ENCODE peak calls at places on chromosomes 3 and 15, in five cellular contexts. Q is AG04449; I is hepatocyte; M is CD8-positive, alpha-beta memory T cell; K is AG04450. R is an unnamed sample.

GRCh38 chr3:23094890-23095462 is 108.2 kb upstream of the UBE2E2 start:
- DNase-seq in Q (no peak), I (peak), M (no peak), K (no peak), R (peak)

GRCh38 chr15:45199136-45199810 is 11.5 kb upstream of the SHF start:
- DNase-seq in Q (no peak), I (no peak), M (peak), K (no peak), R (peak)

GRCh38 chr15:39493393-39494067 is 87.3 kb upstream of the THBS1 start:
- DNase-seq in Q (no peak), I (no peak), M (no peak), K (no peak), R (no peak)

GRCh38 chr3:171193693-171194092 is 167.2 kb upstream of the SLC2A2 start:
- DNase-seq in Q (no peak), I (no peak), M (no peak), K (no peak), R (no peak)

GRCh38 chr15:69787791-69788190 is 309.9 kb downstream of the TLE3 start:
- DNase-seq in Q (no peak), I (no peak), M (no peak), K (no peak), R (no peak)

GRCh38 chr3:27729748-27730611 is 7.9 kb upstream of the EOMES start:
- DNase-seq in Q (no peak), I (no peak), M (no peak), K (no peak), R (no peak)

GRCh38 chr3:32743934-32744333 is 58.9 kb downstream of the CNOT10 start:
- DNase-seq in Q (no peak), I (peak), M (no peak), K (peak), R (no peak)

GRCh38 chr15:100291106-100291505 is 50.7 kb downstream of the ADAMTS17 start:
- DNase-seq in Q (no peak), I (no peak), M (no peak), K (no peak), R (peak)

GRCh38 chr15:42591238-42591936 is 16.0 kb downstream of the STARD9 start:
- DNase-seq in Q (no peak), I (peak), M (no peak), K (no peak), R (peak)

GRCh38 chr15:42104095-42104891 is 9.9 kb upstream of the PLA2G4D start:
- DNase-seq in Q (no peak), I (no peak), M (no peak), K (no peak), R (no peak)

GRCh38 chr3:40911264-40911663 is 288.0 kb upstream of the CTNNB1 start:
- DNase-seq in Q (no peak), I (no peak), M (no peak), K (no peak), R (no peak)

GRCh38 chr3:42980909-42981308 is 1.8 kb downstream of the GASK1A start:
- DNase-seq in Q (no peak), I (no peak), M (no peak), K (no peak), R (no peak)

GRCh38 chr3:139561959-139562676 is 22.6 kb upstream of the RBP1 start:
- DNase-seq in Q (no peak), I (peak), M (no peak), K (peak), R (peak)

GRCh38 chr3:27509376-27509775 is 25.2 kb upstream of the SLC4A7 start:
- DNase-seq in Q (no peak), I (no peak), M (no peak), K (no peak), R (no peak)

GRCh38 chr3:66858656-66859381 is 139.3 kb upstream of the KBTBD8 start:
- DNase-seq in Q (no peak), I (no peak), M (no peak), K (no peak), R (no peak)

GRCh38 chr15:98421419-98422085 is 226.8 kb upstream of the IGF1R start:
- DNase-seq in Q (no peak), I (peak), M (peak), K (no peak), R (peak)

GRCh38 chr15:61916104-61916503 is 144.1 kb downstream of the VPS13C start:
- DNase-seq in Q (peak), I (no peak), M (no peak), K (no peak), R (peak)

GRCh38 chr15:95668201-95668600 is 662.3 kb upstream of the NR2F2 start:
- DNase-seq in Q (no peak), I (no peak), M (no peak), K (no peak), R (no peak)

GRCh38 chr15:95664435-95664834 is 666.1 kb upstream of the NR2F2 start:
- DNase-seq in Q (no peak), I (no peak), M (no peak), K (no peak), R (no peak)

GRCh38 chr15:95674031-95674430 is 656.5 kb upstream of the NR2F2 start:
- DNase-seq in Q (no peak), I (no peak), M (no peak), K (no peak), R (no peak)

DNA sequence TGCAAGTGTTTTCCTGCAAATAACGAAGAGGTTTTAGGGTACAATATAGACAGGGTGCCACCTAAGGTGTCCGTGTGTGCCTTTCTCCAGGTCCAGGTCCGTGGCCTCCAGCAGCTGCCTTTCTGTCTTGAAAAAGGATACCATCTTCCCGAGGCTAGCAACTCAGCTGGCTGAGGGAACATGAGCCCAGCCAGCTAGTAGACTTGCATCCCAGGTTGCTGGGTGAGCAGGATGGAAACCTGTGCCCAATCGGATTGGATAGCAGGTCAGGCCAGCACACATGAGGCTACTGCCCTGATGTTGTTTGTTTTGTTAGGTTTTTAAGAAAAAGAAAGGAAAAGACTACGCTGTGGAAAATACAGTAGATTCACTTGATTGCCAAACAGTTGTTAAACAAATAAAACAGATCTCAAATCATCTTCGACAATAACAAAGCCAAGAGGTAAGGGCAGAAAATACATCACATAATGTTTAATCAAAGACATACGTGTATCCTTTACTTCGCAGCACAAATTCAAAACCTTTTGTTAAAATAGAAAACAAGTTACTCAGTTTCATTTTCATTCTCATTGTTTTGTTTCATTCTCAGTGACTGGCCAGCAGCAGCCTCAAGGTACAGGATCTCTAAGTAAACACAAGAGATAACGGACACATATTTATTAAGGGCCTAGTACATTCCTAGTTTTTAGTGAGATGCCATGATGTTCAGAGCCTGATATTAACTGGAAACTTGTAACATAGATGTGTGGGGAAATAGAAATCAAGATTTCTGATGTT is 661.2 kb upstream of the NR2F2 start:
- DNase-seq in Q (no peak), I (no peak), M (no peak), K (no peak), R (peak)
- H3K4me3 ChIP-seq in Q (no peak), I (no peak), M (no peak), K (no peak), R (no peak)

GRCh38 chr3:25495726-25496125 is 67.7 kb downstream of the RARB start:
- DNase-seq in Q (no peak), I (no peak), M (no peak), K (no peak), R (no peak)
- H3K4me3 ChIP-seq in Q (no peak), I (no peak), M (no peak), K (no peak), R (no peak)

DNA sequence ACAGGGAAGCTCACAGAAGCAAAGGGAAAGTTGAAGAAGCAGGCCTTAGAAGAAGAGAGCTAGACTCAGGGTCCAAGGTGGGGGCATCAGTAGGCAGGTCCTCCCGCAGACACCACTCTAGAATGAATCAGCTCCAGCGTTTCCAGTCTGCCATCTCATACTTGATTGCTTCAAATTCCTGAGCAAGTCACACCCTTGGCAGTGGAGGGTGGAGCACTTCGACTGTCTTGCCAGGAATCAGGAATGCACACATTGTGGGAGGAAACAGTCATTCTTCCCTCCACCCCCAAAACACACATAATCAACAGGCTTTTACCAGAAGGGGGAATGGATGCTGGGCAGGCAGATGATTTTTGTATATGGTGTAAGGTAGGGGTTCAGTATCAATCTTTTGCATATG is 78.5 kb downstream of the CHCHD6 start:
- DNase-seq in Q (peak), I (peak), M (no peak), K (peak), R (peak)
- H3K4me3 ChIP-seq in Q (peak), I (no peak), M (no peak), K (no peak), R (no peak)

GRCh38 chr15:86336051-86336788 is 256.5 kb downstream of the AGBL1 start:
- DNase-seq in Q (no peak), I (no peak), M (no peak), K (no peak), R (peak)
- H3K4me3 ChIP-seq in Q (no peak), I (no peak), M (no peak), K (no peak), R (no peak)

GRCh38 chr3:86229086-86229774 is 761.7 kb downstream of the VGLL3 start:
- DNase-seq in Q (no peak), I (no peak), M (no peak), K (no peak), R (no peak)
- H3K4me3 ChIP-seq in Q (no peak), I (no peak), M (no peak), K (no peak), R (no peak)

R was measured in astrocyte of the spinal cord.